ENCODE peak calls at places on chromosomes 16 and 17, in ten cellular contexts. W is suprapubic skin, Z is IMR-90, F is tibial nerve, C is A549, T is HCT116, H is ovary, B is adrenal gland, Y is transverse colon, R is NB4. K is an unnamed sample.

GRCh38 chr16:89471225-89471624 is 19.1 kb downstream of the ANKRD11 start:
- DNase-seq in W (no peak), Z (peak; percentile 88), F (no peak), C (no peak), T (no peak), H (no peak), B (no peak), Y (no peak), R (no peak), K (no peak)

GRCh38 chr16:31250782-31251384 is 8.9 kb upstream of the ITGAM start:
- DNase-seq in W (no peak), Z (no peak), F (no peak), C (no peak), T (no peak), H (no peak), B (no peak), Y (no peak), R (no peak), K (no peak)

GRCh38 chr16:66207864-66208226 is 158.6 kb upstream of the CDH5 start:
- DNase-seq in W (no peak), Z (no peak), F (no peak), C (no peak), T (no peak), H (no peak), B (no peak), Y (no peak), R (peak; percentile 87), K (no peak)

GRCh38 chr17:49946964-49947584 is 21.9 kb upstream of the DLX4 start:
- DNase-seq in W (no peak), Z (no peak), F (no peak), C (no peak), T (no peak), H (no peak), B (peak; percentile 38), Y (no peak), R (no peak), K (no peak)

GRCh38 chr16:70018254-70018653 is 67.1 kb downstream of the CLEC18A start:
- DNase-seq in W (no peak), Z (peak; percentile 2), F (no peak), C (peak; percentile 82), T (peak; percentile 61), H (no peak), B (no peak), Y (peak; percentile 23), R (peak; percentile 35), K (no peak)

GRCh38 chr16:68492501-68493411 is 44.4 kb upstream of the SMPD3 start:
- DNase-seq in W (no peak), Z (no peak), F (no peak), C (no peak), T (no peak), H (no peak), B (no peak), Y (peak; percentile 66), R (no peak), K (no peak)

GRCh38 chr17:47650525-47651522 is 1.1 kb downstream of the KPNB1 start:
- DNase-seq in W (peak; percentile 96), Z (peak; percentile 94), F (peak; percentile 83), C (peak; percentile 99), T (peak; percentile 96), H (peak; percentile 96), B (peak; percentile 97), Y (peak; percentile 96), R (peak; percentile 99), K (peak; percentile 93)

GRCh38 chr17:66947311-66947710 is 17.2 kb upstream of the CACNG4 start:
- DNase-seq in W (no peak), Z (no peak), F (no peak), C (no peak), T (no peak), H (no peak), B (no peak), Y (no peak), R (no peak), K (no peak)

GRCh38 chr17:35807371-35808144 is 1.7 kb upstream of the TAF15 start:
- DNase-seq in W (no peak), Z (peak; percentile 74), F (no peak), C (no peak), T (no peak), H (no peak), B (no peak), Y (no peak), R (no peak), K (no peak)

GRCh38 chr17:16283705-16284104 is 66.7 kb downstream of the PIGL start:
- DNase-seq in W (no peak), Z (peak; percentile 88), F (no peak), C (peak; percentile 45), T (no peak), H (no peak), B (no peak), Y (no peak), R (no peak), K (no peak)

GRCh38 chr16:48165961-48166578 is 10.3 kb upstream of the ABCC12 start:
- DNase-seq in W (no peak), Z (peak; percentile 17), F (no peak), C (peak; percentile 65), T (no peak), H (no peak), B (no peak), Y (no peak), R (no peak), K (no peak)

GRCh38 chr16:57781741-57782606 is 20.3 kb downstream of the KIFC3 start:
- DNase-seq in W (no peak), Z (peak; percentile 43), F (no peak), C (no peak), T (no peak), H (no peak), B (no peak), Y (no peak), R (no peak), K (no peak)

GRCh38 chr16:83947642-83948234 is 5.3 kb upstream of the OSGIN1 start:
- DNase-seq in W (no peak), Z (no peak), F (no peak), C (no peak), T (no peak), H (no peak), B (no peak), Y (no peak), R (no peak), K (no peak)

GRCh38 chr16:2981899-2982250 is 1.6 kb upstream of the PKMYT1 start:
- DNase-seq in W (no peak), Z (no peak), F (no peak), C (no peak), T (no peak), H (no peak), B (no peak), Y (no peak), R (no peak), K (no peak)

GRCh38 chr16:4319454-4319853 is 3.6 kb downstream of the GLIS2 start:
- DNase-seq in W (peak; percentile 81), Z (no peak), F (peak; percentile 48), C (no peak), T (no peak), H (peak; percentile 61), B (no peak), Y (peak; percentile 59), R (peak; percentile 40), K (no peak)

GRCh38 chr17:29409963-29410362 is 19.8 kb downstream of the TAOK1 start:
- DNase-seq in W (no peak), Z (no peak), F (no peak), C (no peak), T (no peak), H (no peak), B (no peak), Y (no peak), R (no peak), K (no peak)

GRCh38 chr17:29412780-29413565 is 22.8 kb downstream of the TAOK1 start:
- DNase-seq in W (no peak), Z (peak; percentile 78), F (no peak), C (no peak), T (no peak), H (no peak), B (no peak), Y (no peak), R (peak; percentile 65), K (no peak)

GRCh38 chr17:29407856-29408255 is 17.7 kb downstream of the TAOK1 start:
- DNase-seq in W (no peak), Z (peak; percentile 16), F (no peak), C (no peak), T (no peak), H (no peak), B (no peak), Y (no peak), R (no peak), K (no peak)
- H3K4me3 ChIP-seq in W (no peak overlapping the region), Z (no peak overlapping the region), F (no peak overlapping the region), C (no peak overlapping the region), T (no peak overlapping the region), H (no peak overlapping the region), B (no peak overlapping the region), Y (no peak overlapping the region), R (no peak overlapping the region), K (no peak overlapping the region)

DNA sequence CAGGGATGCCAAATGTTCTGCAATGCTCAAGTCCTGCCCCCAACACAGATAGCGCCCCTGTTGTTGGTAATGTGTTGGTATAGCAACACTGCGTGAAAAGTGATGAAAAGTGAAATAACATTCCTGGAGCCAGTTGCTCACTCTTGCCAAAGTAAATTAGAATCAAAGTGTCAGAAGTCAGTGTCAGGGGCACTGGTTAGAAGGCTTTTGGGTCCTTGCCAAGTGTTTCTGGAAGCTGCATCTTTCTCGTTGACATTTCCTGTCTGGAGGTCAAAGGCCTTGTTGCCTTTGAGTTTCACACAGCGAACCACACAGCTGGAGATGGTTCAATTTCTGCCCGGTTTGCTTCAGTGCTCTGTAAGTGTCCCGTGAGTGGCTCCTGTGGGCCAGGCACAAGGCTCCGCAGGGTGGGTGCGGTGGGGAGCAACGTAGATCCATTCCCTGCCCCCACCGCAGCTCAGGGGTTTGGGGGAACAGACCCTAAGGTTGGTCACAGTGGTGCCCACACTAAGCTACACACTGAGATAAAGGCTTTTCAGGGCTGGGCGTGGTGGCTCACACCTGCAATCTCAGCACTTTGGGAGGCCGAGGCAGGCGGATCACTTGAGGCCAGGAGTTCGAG is 3.6 kb upstream of the SLC16A5 start:
- DNase-seq in W (no peak), Z (no peak), F (no peak), C (peak; percentile 78), T (no peak), H (no peak), B (no peak), Y (no peak), R (no peak), K (no peak)
- TF ChIP-seq CTCF in W (no peak), Z (no peak), F (no peak), C (no peak), T (no peak), H (no peak), B (no peak), Y (no peak), R (no peak), K (no peak)

GRCh38 chr17:57580055-57580739 is 164.9 kb downstream of the CCDC182 start:
- DNase-seq in W (no peak), Z (no peak), F (no peak), C (no peak), T (no peak), H (no peak), B (no peak), Y (no peak), R (no peak), K (no peak)
- TF ChIP-seq POLR2A in W (no peak), Z (no peak), F (no peak), C (no peak), T (no peak), H (no peak), B (no peak), Y (no peak), R (no peak), K (no peak)

DNA sequence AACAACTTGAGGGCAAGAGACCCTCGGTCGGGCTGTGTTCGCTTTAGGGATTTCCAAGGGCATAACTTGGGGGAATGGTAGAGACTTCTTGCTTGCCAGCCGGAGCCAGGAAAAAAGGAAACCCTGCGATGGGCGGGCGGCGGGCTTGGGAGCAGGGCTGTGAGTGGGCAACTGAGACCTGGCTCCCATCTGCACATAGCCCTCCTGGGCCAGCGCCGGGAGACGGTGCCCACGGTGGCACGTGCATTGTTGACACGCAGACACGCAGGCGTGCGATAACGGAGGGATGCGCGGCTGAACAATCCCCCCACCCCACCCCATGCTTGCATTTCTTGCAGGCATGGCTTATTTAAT is 17.0 kb upstream of the ZFHX3 start:
- DNase-seq in W (no peak), Z (no peak), F (no peak), C (no peak), T (no peak), H (no peak), B (no peak), Y (no peak), R (no peak), K (no peak)
- H3K4me3 ChIP-seq in W (peak overlapping the region; percentile 24), Z (peak overlapping the region; percentile 22), F (peak overlapping the region; percentile 19), C (no peak overlapping the region), T (no peak overlapping the region), H (no peak overlapping the region), B (peak overlapping the region; percentile 5), Y (peak overlapping the region; percentile 22), R (no peak overlapping the region), K (no peak overlapping the region)

K was measured in uterus.